ENCODE peak calls at places on chromosome 18, in four cellular contexts. One of them, this sample, is unnamed.

GRCh38 chr18:9017170-9017899 is 85.2 kb upstream of the NDUFV2 start:
- DNase-seq in NCI-H1092 treated with DMSO at 0.1 percent for 48 hours: no peak
- DNase-seq in astrocyte of the cerebellum: peak; percentile 89
- DNase-seq in fibroblast of lung: peak; percentile 96
- DNase-seq in this sample: no peak

GRCh38 chr18:25074925-25075693 is 276.9 kb downstream of the ZNF521 start:
- DNase-seq in NCI-H1092 treated with DMSO at 0.1 percent for 48 hours: no peak
- DNase-seq in astrocyte of the cerebellum: no peak
- DNase-seq in fibroblast of lung: no peak
- DNase-seq in this sample: no peak

GRCh38 chr18:55577812-55578539 is 10.0 kb downstream of the TCF4 start:
- DNase-seq in NCI-H1092 treated with DMSO at 0.1 percent for 48 hours: no peak
- DNase-seq in astrocyte of the cerebellum: no peak
- DNase-seq in fibroblast of lung: no peak
- DNase-seq in this sample: no peak

GRCh38 chr18:32122039-32122438 is 30.4 kb downstream of the RNF138 start:
- DNase-seq in NCI-H1092 treated with DMSO at 0.1 percent for 48 hours: no peak
- DNase-seq in astrocyte of the cerebellum: no peak
- DNase-seq in fibroblast of lung: no peak
- DNase-seq in this sample: no peak

GRCh38 chr18:70423988-70424387 is 135.1 kb downstream of the SOCS6 start:
- DNase-seq in NCI-H1092 treated with DMSO at 0.1 percent for 48 hours: no peak
- DNase-seq in astrocyte of the cerebellum: peak; percentile 42
- DNase-seq in fibroblast of lung: peak; percentile 71
- DNase-seq in this sample: no peak

GRCh38 chr18:40159141-40160017 is 1795.7 kb upstream of the PIK3C3 start:
- DNase-seq in NCI-H1092 treated with DMSO at 0.1 percent for 48 hours: peak; percentile 82
- DNase-seq in astrocyte of the cerebellum: peak; percentile 48
- DNase-seq in fibroblast of lung: peak; percentile 33
- DNase-seq in this sample: peak; percentile 80

GRCh38 chr18:4236940-4237686 is 218.0 kb downstream of the DLGAP1 start:
- DNase-seq in NCI-H1092 treated with DMSO at 0.1 percent for 48 hours: no peak
- DNase-seq in astrocyte of the cerebellum: no peak
- DNase-seq in fibroblast of lung: no peak
- DNase-seq in this sample: no peak

GRCh38 chr18:13221821-13222220 is 3.3 kb downstream of the LDLRAD4 start:
- DNase-seq in NCI-H1092 treated with DMSO at 0.1 percent for 48 hours: peak; percentile 62
- DNase-seq in astrocyte of the cerebellum: peak; percentile 13
- DNase-seq in fibroblast of lung: peak; percentile 62
- DNase-seq in this sample: no peak

GRCh38 chr18:53764086-53764485 is 460.4 kb downstream of the MBD2 start:
- DNase-seq in NCI-H1092 treated with DMSO at 0.1 percent for 48 hours: no peak
- DNase-seq in astrocyte of the cerebellum: no peak
- DNase-seq in fibroblast of lung: no peak
- DNase-seq in this sample: no peak

GRCh38 chr18:55479656-55480420 is 108.2 kb downstream of the TCF4 start:
- DNase-seq in NCI-H1092 treated with DMSO at 0.1 percent for 48 hours: no peak
- DNase-seq in astrocyte of the cerebellum: no peak
- DNase-seq in fibroblast of lung: peak; percentile 41
- DNase-seq in this sample: no peak

GRCh38 chr18:53790817-53791216 is 433.7 kb downstream of the MBD2 start:
- DNase-seq in NCI-H1092 treated with DMSO at 0.1 percent for 48 hours: no peak
- DNase-seq in astrocyte of the cerebellum: peak; percentile 3
- DNase-seq in fibroblast of lung: peak; percentile 23
- DNase-seq in this sample: no peak

GRCh38 chr18:79610461-79611039 is 69.1 kb upstream of the CTDP1 start:
- DNase-seq in NCI-H1092 treated with DMSO at 0.1 percent for 48 hours: no peak
- DNase-seq in astrocyte of the cerebellum: no peak
- DNase-seq in fibroblast of lung: no peak
- DNase-seq in this sample: no peak

GRCh38 chr18:23945416-23946079 is 69.0 kb upstream of the TTC39C start:
- DNase-seq in NCI-H1092 treated with DMSO at 0.1 percent for 48 hours: no peak
- DNase-seq in astrocyte of the cerebellum: no peak
- DNase-seq in fibroblast of lung: no peak
- DNase-seq in this sample: no peak

GRCh38 chr18:46315187-46315586 is 211.0 kb downstream of the HAUS1 start:
- DNase-seq in NCI-H1092 treated with DMSO at 0.1 percent for 48 hours: no peak
- DNase-seq in astrocyte of the cerebellum: no peak
- DNase-seq in fibroblast of lung: no peak
- DNase-seq in this sample: no peak

GRCh38 chr18:45284174-45284573 is 331.1 kb upstream of the SLC14A2 start:
- DNase-seq in NCI-H1092 treated with DMSO at 0.1 percent for 48 hours: no peak
- DNase-seq in astrocyte of the cerebellum: no peak
- DNase-seq in fibroblast of lung: no peak
- DNase-seq in this sample: no peak

GRCh38 chr18:9101730-9102390 is 639 bp upstream of the NDUFV2 start:
- DNase-seq in NCI-H1092 treated with DMSO at 0.1 percent for 48 hours: peak; percentile 19
- DNase-seq in astrocyte of the cerebellum: no peak
- DNase-seq in fibroblast of lung: peak; percentile 76
- DNase-seq in this sample: peak; percentile 45

GRCh38 chr18:76521367-76521766 is 26.3 kb upstream of the ZNF516 start:
- DNase-seq in NCI-H1092 treated with DMSO at 0.1 percent for 48 hours: peak; percentile 90
- DNase-seq in astrocyte of the cerebellum: no peak
- DNase-seq in fibroblast of lung: no peak
- DNase-seq in this sample: peak; percentile 21

GRCh38 chr18:45063246-45064038 is 382.8 kb downstream of the SETBP1 start:
- DNase-seq in NCI-H1092 treated with DMSO at 0.1 percent for 48 hours: no peak
- DNase-seq in astrocyte of the cerebellum: no peak
- DNase-seq in fibroblast of lung: no peak
- DNase-seq in this sample: no peak

GRCh38 chr18:79497638-79498081 is 101.9 kb downstream of the NFATC1 start:
- DNase-seq in NCI-H1092 treated with DMSO at 0.1 percent for 48 hours: no peak
- DNase-seq in astrocyte of the cerebellum: no peak
- DNase-seq in fibroblast of lung: peak; percentile 25
- DNase-seq in this sample: no peak

GRCh38 chr18:33697498-33697897 is 119.5 kb downstream of the ASXL3 start:
- DNase-seq in NCI-H1092 treated with DMSO at 0.1 percent for 48 hours: no peak
- DNase-seq in astrocyte of the cerebellum: no peak
- DNase-seq in fibroblast of lung: no peak
- DNase-seq in this sample: no peak

This sample was measured in DMS153.